ENCODE peak calls at places on chromosomes 1 and 21, in eight cellular contexts. M is skeletal muscle cell; X is CD4-positive, alpha-beta T cell; F is T47D; T is Peyer's patch; D is Calu3; C is cardiac fibroblast; Z is smooth muscle cell of the brain vasculature. A is an unnamed sample.

GRCh38 chr1:172420385-172420784 is at the start of gene C1orf105:
- DNase-seq in M (no peak), X (no peak), F (no peak), T (no peak), D (no peak), C (no peak), Z (no peak), A (no peak)

GRCh38 chr1:104987210-104987609 is 1237.5 kb downstream of the AMY1C start:
- DNase-seq in M (no peak), X (no peak), F (no peak), T (no peak), D (no peak), C (no peak), Z (no peak), A (no peak)

GRCh38 chr1:226166341-226166740 is 20.2 kb downstream of the ACBD3 start:
- DNase-seq in M (no peak), X (no peak), F (no peak), T (no peak), D (no peak), C (no peak), Z (no peak), A (no peak)

GRCh38 chr1:160651428-160652064 is 4.7 kb upstream of the SLAMF1 start:
- DNase-seq in M (no peak), X (no peak), F (no peak), T (no peak), D (no peak), C (no peak), Z (no peak), A (no peak)

GRCh38 chr1:160996195-160996594 is 24.8 kb downstream of the F11R start:
- DNase-seq in M (no peak), X (no peak), F (no peak), T (no peak), D (no peak), C (peak), Z (no peak), A (no peak)

GRCh38 chr1:6349254-6349943 is 44.2 kb downstream of the ACOT7 start:
- DNase-seq in M (no peak), X (no peak), F (no peak), T (peak), D (no peak), C (no peak), Z (no peak), A (peak)

GRCh38 chr1:51897699-51898031 is 19.1 kb upstream of the NRDC start:
- DNase-seq in M (peak), X (no peak), F (no peak), T (no peak), D (no peak), C (peak), Z (no peak), A (no peak)

GRCh38 chr1:113542221-113542701 is 151.9 kb downstream of the MAGI3 start:
- DNase-seq in M (peak), X (no peak), F (no peak), T (no peak), D (no peak), C (peak), Z (no peak), A (no peak)

GRCh38 chr1:245946905-245947304 is 560.2 kb downstream of the SMYD3 start:
- DNase-seq in M (no peak), X (no peak), F (no peak), T (no peak), D (no peak), C (peak), Z (no peak), A (no peak)

GRCh38 chr1:17839641-17840196 is 84.6 kb downstream of the ACTL8 start:
- DNase-seq in M (no peak), X (no peak), F (no peak), T (no peak), D (no peak), C (no peak), Z (no peak), A (no peak)

GRCh38 chr1:21368514-21369289 is 71.2 kb upstream of the NBPF3 start:
- DNase-seq in M (peak), X (peak), F (peak), T (peak), D (peak), C (peak), Z (peak), A (peak)

GRCh38 chr1:28246427-28246832 is 10.5 kb downstream of the ATP5IF1 start:
- DNase-seq in M (no peak), X (no peak), F (no peak), T (no peak), D (peak), C (peak), Z (no peak), A (no peak)

GRCh38 chr21:44375281-44375651 is 21.8 kb downstream of the TRPM2 start:
- DNase-seq in M (no peak), X (no peak), F (no peak), T (peak), D (no peak), C (no peak), Z (no peak), A (no peak)

GRCh38 chr21:33403786-33404571 is 766 bp downstream of the IFNGR2 start:
- DNase-seq in M (no peak), X (peak), F (peak), T (peak), D (peak), C (peak), Z (no peak), A (peak)

GRCh38 chr1:154714638-154715037 is 106.7 kb upstream of the ADAR start:
- DNase-seq in M (no peak), X (no peak), F (peak), T (no peak), D (peak), C (peak), Z (no peak), A (peak)

GRCh38 chr1:24896176-24896575 is 33.9 kb downstream of the RUNX3 start:
- DNase-seq in M (no peak), X (no peak), F (no peak), T (no peak), D (no peak), C (no peak), Z (no peak), A (no peak)

GRCh38 chr1:91555074-91555730 is 54.6 kb downstream of the CDC7 start:
- DNase-seq in M (no peak), X (no peak), F (no peak), T (no peak), D (no peak), C (peak), Z (no peak), A (peak)

GRCh38 chr1:81208441-81208840 is 592.3 kb upstream of the ADGRL2 start:
- DNase-seq in M (no peak), X (no peak), F (no peak), T (no peak), D (no peak), C (no peak), Z (no peak), A (no peak)

GRCh38 chr1:217067642-217068041 is 344.4 kb upstream of the ESRRG start:
- DNase-seq in M (peak), X (no peak), F (no peak), T (no peak), D (no peak), C (no peak), Z (no peak), A (no peak)

GRCh38 chr1:88802404-88802803 is 89.0 kb downstream of the GTF2B start:
- DNase-seq in M (no peak), X (no peak), F (no peak), T (no peak), D (no peak), C (peak), Z (no peak), A (no peak)

GRCh38 chr1:226429051-226429461 is 21.2 kb upstream of the PARP1 start:
- DNase-seq in M (no peak), X (no peak), F (no peak), T (no peak), D (no peak), C (no peak), Z (no peak), A (no peak)

A was measured in myocyte.